ENCODE peak calls at places on chromosome 15, in seven cellular contexts. One of them, this sample, is unnamed.

GRCh38 chr15:63003836-63004610 is 38.5 kb upstream of the TPM1 start:
- DNase-seq in glutamatergic neuron: no peak
- DNase-seq in gastrocnemius medialis: peak
- DNase-seq in cardiac muscle cell: no peak
- DNase-seq in activated CD8-positive, alpha-beta T cell treated with anti-CD3 and anti-CD28 coated beads for 36 hours: no peak
- DNase-seq in A549: no peak
- DNase-seq in type B pancreatic cell: no peak
- DNase-seq in this sample: no peak

GRCh38 chr15:28977377-28978010 is 91.7 kb downstream of the APBA2 start:
- DNase-seq in activated CD8-positive, alpha-beta T cell treated with anti-CD3 and anti-CD28 coated beads for 36 hours: no peak
- DNase-seq in gastrocnemius medialis: no peak
- DNase-seq in type B pancreatic cell: no peak
- DNase-seq in glutamatergic neuron: no peak
- DNase-seq in cardiac muscle cell: no peak
- DNase-seq in A549: peak
- DNase-seq in this sample: no peak

GRCh38 chr15:74842581-74843444 is at the start of gene ULK3:
- DNase-seq in activated CD8-positive, alpha-beta T cell treated with anti-CD3 and anti-CD28 coated beads for 36 hours: peak
- DNase-seq in A549: peak
- DNase-seq in glutamatergic neuron: peak
- DNase-seq in cardiac muscle cell: peak
- DNase-seq in gastrocnemius medialis: peak
- DNase-seq in type B pancreatic cell: peak
- DNase-seq in this sample: peak

GRCh38 chr15:77038312-77039216 is 32.3 kb downstream of the TSPAN3 start:
- DNase-seq in glutamatergic neuron: no peak
- DNase-seq in gastrocnemius medialis: no peak
- DNase-seq in A549: no peak
- DNase-seq in activated CD8-positive, alpha-beta T cell treated with anti-CD3 and anti-CD28 coated beads for 36 hours: peak
- DNase-seq in cardiac muscle cell: no peak
- DNase-seq in type B pancreatic cell: no peak
- DNase-seq in this sample: no peak

GRCh38 chr15:89554247-89554646 is 21.0 kb upstream of the TICRR start:
- DNase-seq in type B pancreatic cell: no peak
- DNase-seq in cardiac muscle cell: no peak
- DNase-seq in activated CD8-positive, alpha-beta T cell treated with anti-CD3 and anti-CD28 coated beads for 36 hours: no peak
- DNase-seq in A549: no peak
- DNase-seq in gastrocnemius medialis: no peak
- DNase-seq in glutamatergic neuron: no peak
- DNase-seq in this sample: no peak

GRCh38 chr15:44009056-44009455 is 182.3 kb downstream of the WDR76 start:
- DNase-seq in gastrocnemius medialis: no peak
- DNase-seq in type B pancreatic cell: no peak
- DNase-seq in activated CD8-positive, alpha-beta T cell treated with anti-CD3 and anti-CD28 coated beads for 36 hours: no peak
- DNase-seq in glutamatergic neuron: no peak
- DNase-seq in cardiac muscle cell: no peak
- DNase-seq in A549: peak
- DNase-seq in this sample: no peak

GRCh38 chr15:31387101-31387482 is 60.5 kb downstream of the KLF13 start:
- DNase-seq in A549: no peak
- DNase-seq in activated CD8-positive, alpha-beta T cell treated with anti-CD3 and anti-CD28 coated beads for 36 hours: peak
- DNase-seq in glutamatergic neuron: no peak
- DNase-seq in gastrocnemius medialis: no peak
- DNase-seq in cardiac muscle cell: no peak
- DNase-seq in type B pancreatic cell: no peak
- DNase-seq in this sample: no peak

GRCh38 chr15:33182278-33182905 is 12.1 kb downstream of the FMN1 start:
- DNase-seq in gastrocnemius medialis: no peak
- DNase-seq in type B pancreatic cell: no peak
- DNase-seq in A549: no peak
- DNase-seq in cardiac muscle cell: no peak
- DNase-seq in activated CD8-positive, alpha-beta T cell treated with anti-CD3 and anti-CD28 coated beads for 36 hours: no peak
- DNase-seq in glutamatergic neuron: no peak
- DNase-seq in this sample: no peak

GRCh38 chr15:75738647-75739325 is 26.1 kb upstream of the CSPG4 start:
- DNase-seq in type B pancreatic cell: peak
- DNase-seq in cardiac muscle cell: peak
- DNase-seq in glutamatergic neuron: peak
- DNase-seq in A549: peak
- DNase-seq in activated CD8-positive, alpha-beta T cell treated with anti-CD3 and anti-CD28 coated beads for 36 hours: peak
- DNase-seq in gastrocnemius medialis: peak
- DNase-seq in this sample: peak

GRCh38 chr15:74442063-74442462 is 8.3 kb upstream of the SEMA7A start:
- DNase-seq in cardiac muscle cell: peak
- DNase-seq in A549: no peak
- DNase-seq in glutamatergic neuron: no peak
- DNase-seq in type B pancreatic cell: no peak
- DNase-seq in gastrocnemius medialis: no peak
- DNase-seq in activated CD8-positive, alpha-beta T cell treated with anti-CD3 and anti-CD28 coated beads for 36 hours: no peak
- DNase-seq in this sample: no peak

GRCh38 chr15:51726302-51727073 is 11.0 kb downstream of the LYSMD2 start:
- DNase-seq in activated CD8-positive, alpha-beta T cell treated with anti-CD3 and anti-CD28 coated beads for 36 hours: peak
- DNase-seq in glutamatergic neuron: peak
- DNase-seq in A549: peak
- DNase-seq in cardiac muscle cell: peak
- DNase-seq in gastrocnemius medialis: peak
- DNase-seq in type B pancreatic cell: no peak
- DNase-seq in this sample: peak

GRCh38 chr15:73631915-73632669 is 1.1 kb downstream of the NPTN start:
- DNase-seq in cardiac muscle cell: peak
- DNase-seq in gastrocnemius medialis: peak
- DNase-seq in glutamatergic neuron: no peak
- DNase-seq in A549: peak
- DNase-seq in type B pancreatic cell: no peak
- DNase-seq in activated CD8-positive, alpha-beta T cell treated with anti-CD3 and anti-CD28 coated beads for 36 hours: peak
- DNase-seq in this sample: no peak

GRCh38 chr15:49530106-49530505 is 90.5 kb downstream of the FAM227B start:
- DNase-seq in gastrocnemius medialis: no peak
- DNase-seq in type B pancreatic cell: no peak
- DNase-seq in A549: peak
- DNase-seq in glutamatergic neuron: no peak
- DNase-seq in activated CD8-positive, alpha-beta T cell treated with anti-CD3 and anti-CD28 coated beads for 36 hours: no peak
- DNase-seq in cardiac muscle cell: no peak
- DNase-seq in this sample: no peak

GRCh38 chr15:55108858-55109518 is 87.8 kb downstream of the RSL24D1 start:
- DNase-seq in A549: peak
- DNase-seq in cardiac muscle cell: peak
- DNase-seq in glutamatergic neuron: peak
- DNase-seq in gastrocnemius medialis: peak
- DNase-seq in type B pancreatic cell: peak
- DNase-seq in activated CD8-positive, alpha-beta T cell treated with anti-CD3 and anti-CD28 coated beads for 36 hours: peak
- DNase-seq in this sample: peak

GRCh38 chr15:40929730-40930429 is 740 bp downstream of the DLL4 start:
- DNase-seq in A549: peak
- DNase-seq in activated CD8-positive, alpha-beta T cell treated with anti-CD3 and anti-CD28 coated beads for 36 hours: no peak
- DNase-seq in cardiac muscle cell: peak
- DNase-seq in type B pancreatic cell: peak
- DNase-seq in glutamatergic neuron: peak
- DNase-seq in gastrocnemius medialis: no peak
- DNase-seq in this sample: no peak

GRCh38 chr15:90055182-90055581 is 47.1 kb downstream of the IDH2 start:
- DNase-seq in gastrocnemius medialis: no peak
- DNase-seq in type B pancreatic cell: no peak
- DNase-seq in A549: no peak
- DNase-seq in glutamatergic neuron: no peak
- DNase-seq in cardiac muscle cell: no peak
- DNase-seq in activated CD8-positive, alpha-beta T cell treated with anti-CD3 and anti-CD28 coated beads for 36 hours: no peak
- DNase-seq in this sample: no peak

GRCh38 chr15:71743861-71744382 is 66.4 kb upstream of the NR2E3 start:
- DNase-seq in gastrocnemius medialis: no peak
- DNase-seq in cardiac muscle cell: peak
- DNase-seq in glutamatergic neuron: peak
- DNase-seq in type B pancreatic cell: no peak
- DNase-seq in A549: peak
- DNase-seq in activated CD8-positive, alpha-beta T cell treated with anti-CD3 and anti-CD28 coated beads for 36 hours: peak
- DNase-seq in this sample: peak

GRCh38 chr15:76199106-76200082 is 111.9 kb downstream of the ETFA start:
- DNase-seq in A549: no peak
- DNase-seq in glutamatergic neuron: no peak
- DNase-seq in gastrocnemius medialis: peak
- DNase-seq in type B pancreatic cell: no peak
- DNase-seq in cardiac muscle cell: no peak
- DNase-seq in activated CD8-positive, alpha-beta T cell treated with anti-CD3 and anti-CD28 coated beads for 36 hours: no peak
- DNase-seq in this sample: no peak

GRCh38 chr15:93331545-93332117 is 242.6 kb upstream of the RGMA start:
- DNase-seq in cardiac muscle cell: peak
- DNase-seq in type B pancreatic cell: no peak
- DNase-seq in activated CD8-positive, alpha-beta T cell treated with anti-CD3 and anti-CD28 coated beads for 36 hours: no peak
- DNase-seq in gastrocnemius medialis: no peak
- DNase-seq in A549: no peak
- DNase-seq in glutamatergic neuron: peak
- DNase-seq in this sample: no peak

GRCh38 chr15:29226431-29227216 is 43.0 kb downstream of the NSMCE3 start:
- DNase-seq in A549: no peak
- DNase-seq in activated CD8-positive, alpha-beta T cell treated with anti-CD3 and anti-CD28 coated beads for 36 hours: no peak
- DNase-seq in glutamatergic neuron: no peak
- DNase-seq in type B pancreatic cell: no peak
- DNase-seq in gastrocnemius medialis: no peak
- DNase-seq in cardiac muscle cell: no peak
- DNase-seq in this sample: peak

GRCh38 chr15:71526061-71526460 is 284.3 kb upstream of the NR2E3 start:
- DNase-seq in cardiac muscle cell: no peak
- DNase-seq in activated CD8-positive, alpha-beta T cell treated with anti-CD3 and anti-CD28 coated beads for 36 hours: no peak
- DNase-seq in A549: no peak
- DNase-seq in type B pancreatic cell: no peak
- DNase-seq in glutamatergic neuron: no peak
- DNase-seq in gastrocnemius medialis: no peak
- DNase-seq in this sample: no peak

GRCh38 chr15:39621961-39622360 is 41.1 kb downstream of the THBS1 start:
- DNase-seq in glutamatergic neuron: no peak
- DNase-seq in type B pancreatic cell: no peak
- DNase-seq in gastrocnemius medialis: no peak
- DNase-seq in activated CD8-positive, alpha-beta T cell treated with anti-CD3 and anti-CD28 coated beads for 36 hours: no peak
- DNase-seq in cardiac muscle cell: no peak
- DNase-seq in A549: no peak
- DNase-seq in this sample: no peak

GRCh38 chr15:52717924-52718323 is 38.7 kb upstream of the ATOSA start:
- DNase-seq in type B pancreatic cell: no peak
- DNase-seq in glutamatergic neuron: no peak
- DNase-seq in gastrocnemius medialis: no peak
- DNase-seq in activated CD8-positive, alpha-beta T cell treated with anti-CD3 and anti-CD28 coated beads for 36 hours: no peak
- DNase-seq in A549: no peak
- DNase-seq in cardiac muscle cell: no peak
- DNase-seq in this sample: no peak

GRCh38 chr15:25862469-25863066 is 559 bp downstream of the ATP10A start:
- DNase-seq in gastrocnemius medialis: no peak
- DNase-seq in type B pancreatic cell: no peak
- DNase-seq in A549: peak
- DNase-seq in activated CD8-positive, alpha-beta T cell treated with anti-CD3 and anti-CD28 coated beads for 36 hours: peak
- DNase-seq in cardiac muscle cell: peak
- DNase-seq in glutamatergic neuron: no peak
- DNase-seq in this sample: peak

GRCh38 chr15:62440310-62440709 is 275.2 kb upstream of the C2CD4B start:
- DNase-seq in gastrocnemius medialis: no peak
- DNase-seq in type B pancreatic cell: no peak
- DNase-seq in activated CD8-positive, alpha-beta T cell treated with anti-CD3 and anti-CD28 coated beads for 36 hours: no peak
- DNase-seq in cardiac muscle cell: no peak
- DNase-seq in glutamatergic neuron: no peak
- DNase-seq in A549: no peak
- DNase-seq in this sample: no peak

GRCh38 chr15:82553846-82554245 is 13.6 kb upstream of the RPS17 start:
- DNase-seq in gastrocnemius medialis: no peak
- DNase-seq in cardiac muscle cell: no peak
- DNase-seq in type B pancreatic cell: no peak
- DNase-seq in activated CD8-positive, alpha-beta T cell treated with anti-CD3 and anti-CD28 coated beads for 36 hours: no peak
- DNase-seq in A549: no peak
- DNase-seq in glutamatergic neuron: no peak
- DNase-seq in this sample: no peak

GRCh38 chr15:47548189-47548588 is 169.1 kb upstream of the SEMA6D start:
- DNase-seq in glutamatergic neuron: no peak
- DNase-seq in A549: no peak
- DNase-seq in gastrocnemius medialis: no peak
- DNase-seq in activated CD8-positive, alpha-beta T cell treated with anti-CD3 and anti-CD28 coated beads for 36 hours: no peak
- DNase-seq in type B pancreatic cell: no peak
- DNase-seq in cardiac muscle cell: no peak
- DNase-seq in this sample: no peak

GRCh38 chr15:92683511-92683834 is 27.9 kb upstream of the FAM174B start:
- DNase-seq in activated CD8-positive, alpha-beta T cell treated with anti-CD3 and anti-CD28 coated beads for 36 hours: no peak
- DNase-seq in type B pancreatic cell: no peak
- DNase-seq in glutamatergic neuron: peak
- DNase-seq in A549: peak
- DNase-seq in gastrocnemius medialis: peak
- DNase-seq in cardiac muscle cell: peak
- DNase-seq in this sample: no peak

GRCh38 chr15:89167267-89168176 is 53.9 kb downstream of the RLBP1 start:
- DNase-seq in activated CD8-positive, alpha-beta T cell treated with anti-CD3 and anti-CD28 coated beads for 36 hours: peak
- DNase-seq in gastrocnemius medialis: peak
- DNase-seq in cardiac muscle cell: peak
- DNase-seq in glutamatergic neuron: no peak
- DNase-seq in A549: peak
- DNase-seq in type B pancreatic cell: peak
- DNase-seq in this sample: peak

GRCh38 chr15:57506422-57506821 is 85.3 kb upstream of the MYZAP start:
- DNase-seq in gastrocnemius medialis: no peak
- DNase-seq in type B pancreatic cell: no peak
- DNase-seq in A549: peak
- DNase-seq in cardiac muscle cell: peak
- DNase-seq in glutamatergic neuron: no peak
- DNase-seq in activated CD8-positive, alpha-beta T cell treated with anti-CD3 and anti-CD28 coated beads for 36 hours: no peak
- DNase-seq in this sample: no peak
- TF ChIP-seq CTCF in gastrocnemius medialis: no peak
- TF ChIP-seq CTCF in type B pancreatic cell: no peak
- TF ChIP-seq CTCF in A549: peak
- TF ChIP-seq CTCF in cardiac muscle cell: peak
- TF ChIP-seq CTCF in glutamatergic neuron: no peak
- TF ChIP-seq CTCF in activated CD8-positive, alpha-beta T cell treated with anti-CD3 and anti-CD28 coated beads for 36 hours: no peak
- TF ChIP-seq CTCF in this sample: no peak

DNA sequence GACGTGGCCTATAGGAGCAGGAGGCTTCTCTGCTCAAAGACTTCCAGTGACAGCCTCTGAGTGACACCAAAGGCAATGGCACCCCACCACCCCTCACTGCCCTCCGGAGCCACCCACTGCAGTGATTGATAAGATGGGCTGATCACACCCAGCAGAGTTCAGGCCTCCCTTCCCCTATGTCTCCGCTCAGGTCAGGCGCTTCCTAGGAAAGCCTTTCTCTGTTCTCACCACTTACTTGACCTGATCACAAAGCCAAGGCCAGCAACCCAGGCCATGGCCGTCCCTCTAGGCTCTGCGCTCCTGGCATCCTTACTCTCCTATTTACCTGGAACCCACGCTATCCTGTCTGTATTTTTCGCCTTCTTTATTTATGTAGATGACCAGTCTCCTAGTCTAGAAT is 282.3 kb downstream of the OCA2 start:
- DNase-seq in type B pancreatic cell: no peak
- DNase-seq in activated CD8-positive, alpha-beta T cell treated with anti-CD3 and anti-CD28 coated beads for 36 hours: no peak
- DNase-seq in gastrocnemius medialis: no peak
- DNase-seq in glutamatergic neuron: no peak
- DNase-seq in cardiac muscle cell: no peak
- DNase-seq in A549: no peak
- DNase-seq in this sample: no peak
- TF ChIP-seq CTCF in type B pancreatic cell: no peak
- TF ChIP-seq CTCF in activated CD8-positive, alpha-beta T cell treated with anti-CD3 and anti-CD28 coated beads for 36 hours: no peak
- TF ChIP-seq CTCF in gastrocnemius medialis: no peak
- TF ChIP-seq CTCF in glutamatergic neuron: no peak
- TF ChIP-seq CTCF in cardiac muscle cell: no peak
- TF ChIP-seq CTCF in A549: no peak
- TF ChIP-seq CTCF in this sample: no peak

GRCh38 chr15:38010390-38010789 is 76.0 kb downstream of the TMCO5A start:
- DNase-seq in A549: no peak
- DNase-seq in gastrocnemius medialis: no peak
- DNase-seq in activated CD8-positive, alpha-beta T cell treated with anti-CD3 and anti-CD28 coated beads for 36 hours: no peak
- DNase-seq in glutamatergic neuron: no peak
- DNase-seq in type B pancreatic cell: no peak
- DNase-seq in cardiac muscle cell: no peak
- DNase-seq in this sample: no peak
- TF ChIP-seq CTCF in A549: no peak
- TF ChIP-seq CTCF in gastrocnemius medialis: no peak
- TF ChIP-seq CTCF in activated CD8-positive, alpha-beta T cell treated with anti-CD3 and anti-CD28 coated beads for 36 hours: no peak
- TF ChIP-seq CTCF in glutamatergic neuron: no peak
- TF ChIP-seq CTCF in type B pancreatic cell: no peak
- TF ChIP-seq CTCF in cardiac muscle cell: no peak
- TF ChIP-seq CTCF in this sample: no peak

GRCh38 chr15:84638103-84638502 is 16.0 kb downstream of the WDR73 start:
- DNase-seq in A549: peak
- DNase-seq in activated CD8-positive, alpha-beta T cell treated with anti-CD3 and anti-CD28 coated beads for 36 hours: no peak
- DNase-seq in gastrocnemius medialis: no peak
- DNase-seq in glutamatergic neuron: no peak
- DNase-seq in cardiac muscle cell: no peak
- DNase-seq in type B pancreatic cell: no peak
- DNase-seq in this sample: peak
- TF ChIP-seq CTCF in A549: peak
- TF ChIP-seq CTCF in activated CD8-positive, alpha-beta T cell treated with anti-CD3 and anti-CD28 coated beads for 36 hours: no peak
- TF ChIP-seq CTCF in gastrocnemius medialis: no peak
- TF ChIP-seq CTCF in glutamatergic neuron: no peak
- TF ChIP-seq CTCF in cardiac muscle cell: no peak
- TF ChIP-seq CTCF in type B pancreatic cell: no peak
- TF ChIP-seq CTCF in this sample: no peak